ENCODE peak calls at places on chromosomes 3 and 15, in four cellular contexts. One of them, this sample, is unnamed.

GRCh38 chr3:119380697-119381096 is 82.7 kb downstream of the TMEM39A start:
- DNase-seq in vagina: no peak
- DNase-seq in activated gamma-delta T cell treated with Interleukin-2 at 50 U/mL for 16 hours: no peak
- DNase-seq in activated naive CD8-positive, alpha-beta T cell treated with anti-CD3 and anti-CD28 coated beads, Interleukin-2, amount 50 U/mL, for 24 hours: no peak
- DNase-seq in this sample: no peak

GRCh38 chr3:98782826-98783500 is 19.8 kb downstream of the ST3GAL6 start:
- DNase-seq in vagina: no peak
- DNase-seq in activated gamma-delta T cell treated with Interleukin-2 at 50 U/mL for 16 hours: no peak
- DNase-seq in activated naive CD8-positive, alpha-beta T cell treated with anti-CD3 and anti-CD28 coated beads, Interleukin-2, amount 50 U/mL, for 24 hours: no peak
- DNase-seq in this sample: no peak

GRCh38 chr3:155367510-155367909 is 74.0 kb upstream of the STRIT1 start:
- DNase-seq in vagina: no peak
- DNase-seq in activated gamma-delta T cell treated with Interleukin-2 at 50 U/mL for 16 hours: no peak
- DNase-seq in activated naive CD8-positive, alpha-beta T cell treated with anti-CD3 and anti-CD28 coated beads, Interleukin-2, amount 50 U/mL, for 24 hours: no peak
- DNase-seq in this sample: no peak

GRCh38 chr15:53197426-53197839 is 407.3 kb upstream of the ONECUT1 start:
- DNase-seq in vagina: no peak
- DNase-seq in activated gamma-delta T cell treated with Interleukin-2 at 50 U/mL for 16 hours: no peak
- DNase-seq in activated naive CD8-positive, alpha-beta T cell treated with anti-CD3 and anti-CD28 coated beads, Interleukin-2, amount 50 U/mL, for 24 hours: peak; percentile 48
- DNase-seq in this sample: peak; percentile 63

GRCh38 chr3:183822631-183823030 is 2.7 kb downstream of the MAP6D1 start:
- DNase-seq in vagina: no peak
- DNase-seq in activated gamma-delta T cell treated with Interleukin-2 at 50 U/mL for 16 hours: no peak
- DNase-seq in activated naive CD8-positive, alpha-beta T cell treated with anti-CD3 and anti-CD28 coated beads, Interleukin-2, amount 50 U/mL, for 24 hours: no peak
- DNase-seq in this sample: no peak

GRCh38 chr3:147418352-147418751 is 9.2 kb downstream of the ZIC1 start:
- DNase-seq in vagina: no peak
- DNase-seq in activated gamma-delta T cell treated with Interleukin-2 at 50 U/mL for 16 hours: no peak
- DNase-seq in activated naive CD8-positive, alpha-beta T cell treated with anti-CD3 and anti-CD28 coated beads, Interleukin-2, amount 50 U/mL, for 24 hours: no peak
- DNase-seq in this sample: no peak

GRCh38 chr3:10570196-10570946 is 65.0 kb upstream of the ATP2B2 start:
- DNase-seq in vagina: no peak
- DNase-seq in activated gamma-delta T cell treated with Interleukin-2 at 50 U/mL for 16 hours: no peak
- DNase-seq in activated naive CD8-positive, alpha-beta T cell treated with anti-CD3 and anti-CD28 coated beads, Interleukin-2, amount 50 U/mL, for 24 hours: no peak
- DNase-seq in this sample: no peak

GRCh38 chr3:10196389-10197052 is 31.8 kb downstream of the IRAK2 start:
- DNase-seq in vagina: no peak
- DNase-seq in activated gamma-delta T cell treated with Interleukin-2 at 50 U/mL for 16 hours: no peak
- DNase-seq in activated naive CD8-positive, alpha-beta T cell treated with anti-CD3 and anti-CD28 coated beads, Interleukin-2, amount 50 U/mL, for 24 hours: no peak
- DNase-seq in this sample: no peak

GRCh38 chr3:178672263-178672662 is 136.0 kb downstream of the KCNMB2 start:
- DNase-seq in vagina: no peak
- DNase-seq in activated gamma-delta T cell treated with Interleukin-2 at 50 U/mL for 16 hours: no peak
- DNase-seq in activated naive CD8-positive, alpha-beta T cell treated with anti-CD3 and anti-CD28 coated beads, Interleukin-2, amount 50 U/mL, for 24 hours: no peak
- DNase-seq in this sample: no peak

GRCh38 chr3:9951962-9952805 is at the start of gene PRRT3:
- DNase-seq in vagina: no peak
- DNase-seq in activated gamma-delta T cell treated with Interleukin-2 at 50 U/mL for 16 hours: peak; percentile 39
- DNase-seq in activated naive CD8-positive, alpha-beta T cell treated with anti-CD3 and anti-CD28 coated beads, Interleukin-2, amount 50 U/mL, for 24 hours: peak; percentile 69
- DNase-seq in this sample: peak; percentile 74

GRCh38 chr3:62159693-62160092 is 213.7 kb downstream of the FEZF2 start:
- DNase-seq in vagina: no peak
- DNase-seq in activated gamma-delta T cell treated with Interleukin-2 at 50 U/mL for 16 hours: no peak
- DNase-seq in activated naive CD8-positive, alpha-beta T cell treated with anti-CD3 and anti-CD28 coated beads, Interleukin-2, amount 50 U/mL, for 24 hours: no peak
- DNase-seq in this sample: no peak

GRCh38 chr3:5038243-5038642 is 59.0 kb downstream of the BHLHE40 start:
- DNase-seq in vagina: no peak
- DNase-seq in activated gamma-delta T cell treated with Interleukin-2 at 50 U/mL for 16 hours: no peak
- DNase-seq in activated naive CD8-positive, alpha-beta T cell treated with anti-CD3 and anti-CD28 coated beads, Interleukin-2, amount 50 U/mL, for 24 hours: no peak
- DNase-seq in this sample: no peak

GRCh38 chr15:48579945-48580671 is 65.4 kb downstream of the FBN1 start:
- DNase-seq in vagina: no peak
- DNase-seq in activated gamma-delta T cell treated with Interleukin-2 at 50 U/mL for 16 hours: no peak
- DNase-seq in activated naive CD8-positive, alpha-beta T cell treated with anti-CD3 and anti-CD28 coated beads, Interleukin-2, amount 50 U/mL, for 24 hours: no peak
- DNase-seq in this sample: no peak

GRCh38 chr3:62201438-62202035 is 171.8 kb downstream of the FEZF2 start:
- DNase-seq in vagina: no peak
- DNase-seq in activated gamma-delta T cell treated with Interleukin-2 at 50 U/mL for 16 hours: no peak
- DNase-seq in activated naive CD8-positive, alpha-beta T cell treated with anti-CD3 and anti-CD28 coated beads, Interleukin-2, amount 50 U/mL, for 24 hours: no peak
- DNase-seq in this sample: peak; percentile 22

GRCh38 chr3:140022061-140022781 is 87.2 kb downstream of the CLSTN2 start:
- DNase-seq in vagina: no peak
- DNase-seq in activated gamma-delta T cell treated with Interleukin-2 at 50 U/mL for 16 hours: no peak
- DNase-seq in activated naive CD8-positive, alpha-beta T cell treated with anti-CD3 and anti-CD28 coated beads, Interleukin-2, amount 50 U/mL, for 24 hours: no peak
- DNase-seq in this sample: no peak

GRCh38 chr3:14506626-14507344 is 33.4 kb downstream of the GRIP2 start:
- DNase-seq in vagina: no peak
- DNase-seq in activated gamma-delta T cell treated with Interleukin-2 at 50 U/mL for 16 hours: no peak
- DNase-seq in activated naive CD8-positive, alpha-beta T cell treated with anti-CD3 and anti-CD28 coated beads, Interleukin-2, amount 50 U/mL, for 24 hours: no peak
- DNase-seq in this sample: no peak

GRCh38 chr15:52397118-52397517 is 101.5 kb upstream of the MYO5C start:
- DNase-seq in vagina: no peak
- DNase-seq in activated gamma-delta T cell treated with Interleukin-2 at 50 U/mL for 16 hours: no peak
- DNase-seq in activated naive CD8-positive, alpha-beta T cell treated with anti-CD3 and anti-CD28 coated beads, Interleukin-2, amount 50 U/mL, for 24 hours: no peak
- DNase-seq in this sample: no peak

GRCh38 chr3:58111513-58112184 is 99.1 kb downstream of the DNASE1L3 start:
- DNase-seq in vagina: no peak
- DNase-seq in activated gamma-delta T cell treated with Interleukin-2 at 50 U/mL for 16 hours: no peak
- DNase-seq in activated naive CD8-positive, alpha-beta T cell treated with anti-CD3 and anti-CD28 coated beads, Interleukin-2, amount 50 U/mL, for 24 hours: no peak
- DNase-seq in this sample: no peak

GRCh38 chr3:156176048-156176447 is 55.7 kb downstream of the KCNAB1 start:
- DNase-seq in vagina: no peak
- DNase-seq in activated gamma-delta T cell treated with Interleukin-2 at 50 U/mL for 16 hours: no peak
- DNase-seq in activated naive CD8-positive, alpha-beta T cell treated with anti-CD3 and anti-CD28 coated beads, Interleukin-2, amount 50 U/mL, for 24 hours: no peak
- DNase-seq in this sample: no peak

GRCh38 chr3:117036259-117036799 is 326.8 kb downstream of the TUSC7 start:
- DNase-seq in vagina: no peak
- DNase-seq in activated gamma-delta T cell treated with Interleukin-2 at 50 U/mL for 16 hours: no peak
- DNase-seq in activated naive CD8-positive, alpha-beta T cell treated with anti-CD3 and anti-CD28 coated beads, Interleukin-2, amount 50 U/mL, for 24 hours: no peak
- DNase-seq in this sample: no peak